ENCODE peak calls at places on chromosomes 11 and 22, in five cellular contexts. N, K, Y, M and T are unnamed samples.

GRCh38 chr11:2528301-2529050 is 83.7 kb downstream of the KCNQ1 start:
- DNase-seq in N (peak), K (peak), Y (no peak), M (no peak), T (peak)

GRCh38 chr22:46936378-46936916 is 174.0 kb downstream of the TBC1D22A start:
- DNase-seq in N (no peak), K (no peak), Y (no peak), M (peak), T (no peak)

GRCh38 chr11:2432171-2432621 is 12.1 kb downstream of the TRPM5 start:
- DNase-seq in N (peak), K (peak), Y (no peak), M (no peak), T (peak)

GRCh38 chr11:125448136-125448535 is 47.9 kb downstream of the FEZ1 start:
- DNase-seq in N (no peak), K (no peak), Y (peak), M (peak), T (no peak)

GRCh38 chr22:49561976-49562375 is 265.7 kb downstream of the BRD1 start:
- DNase-seq in N (no peak), K (peak), Y (no peak), M (no peak), T (no peak)

GRCh38 chr22:32996276-32996675 is 61.9 kb downstream of the SYN3 start:
- DNase-seq in N (no peak), K (no peak), Y (no peak), M (no peak), T (no peak)

GRCh38 chr11:95674669-95675358 is 114.8 kb downstream of the FAM76B start:
- DNase-seq in N (no peak), K (no peak), Y (no peak), M (no peak), T (no peak)

GRCh38 chr11:10909141-10909883 is 51.5 kb upstream of the ZBED5 start:
- DNase-seq in N (no peak), K (no peak), Y (peak), M (no peak), T (no peak)

GRCh38 chr11:47179655-47179991 is 2.9 kb upstream of the ARFGAP2 start:
- DNase-seq in N (no peak), K (no peak), Y (no peak), M (no peak), T (no peak)

GRCh38 chr22:19612866-19613572 is 88.8 kb upstream of the CLDN5 start:
- DNase-seq in N (no peak), K (no peak), Y (no peak), M (no peak), T (no peak)

GRCh38 chr11:123211981-123212380 is 16.9 kb upstream of the CLMP start:
- DNase-seq in N (no peak), K (no peak), Y (no peak), M (no peak), T (no peak)

GRCh38 chr11:45736424-45736823 is 68.5 kb upstream of the SLC35C1 start:
- DNase-seq in N (no peak), K (no peak), Y (peak), M (no peak), T (no peak)

GRCh38 chr11:34633990-34634725 is 13.3 kb downstream of the EHF start:
- DNase-seq in N (no peak), K (no peak), Y (peak), M (no peak), T (no peak)

GRCh38 chr11:121452609-121453150 is at the start of gene SORL1-AS1:
- DNase-seq in N (no peak), K (no peak), Y (no peak), M (no peak), T (no peak)

GRCh38 chr11:17013548-17014320 is 480 bp downstream of the PLEKHA7 start:
- DNase-seq in N (peak), K (no peak), Y (no peak), M (no peak), T (peak)

GRCh38 chr11:3226846-3227567 is 5.2 kb downstream of the MRGPRE start:
- DNase-seq in N (peak), K (no peak), Y (no peak), M (no peak), T (no peak)

GRCh38 chr11:84438565-84438964 is 1152.4 kb upstream of the CCDC90B start:
- DNase-seq in N (no peak), K (no peak), Y (no peak), M (no peak), T (no peak)

GRCh38 chr22:32583921-32584335 is 109.3 kb downstream of the FBXO7 start:
- DNase-seq in N (no peak), K (no peak), Y (no peak), M (no peak), T (no peak)

GRCh38 chr22:19357270-19358105 is 66.0 kb upstream of the CLTCL1 start:
- DNase-seq in N (no peak), K (no peak), Y (no peak), M (peak), T (no peak)

GRCh38 chr11:65452806-65453490 is 30.4 kb downstream of the NEAT1 start:
- DNase-seq in N (no peak), K (peak), Y (peak), M (no peak), T (no peak)

GRCh38 chr11:16985297-16985696 is 28.9 kb downstream of the PLEKHA7 start:
- DNase-seq in N (no peak), K (no peak), Y (no peak), M (no peak), T (no peak)

GRCh38 chr22:48417143-48418070 is 1410.3 kb downstream of the BRD1 start:
- DNase-seq in N (no peak), K (peak), Y (no peak), M (no peak), T (peak)

GRCh38 chr11:79129702-79130101 is 311.1 kb downstream of the TENM4 start:
- DNase-seq in N (no peak), K (no peak), Y (no peak), M (no peak), T (no peak)

GRCh38 chr11:112694244-112694643 is 267.0 kb upstream of the NCAM1 start:
- DNase-seq in N (no peak), K (no peak), Y (peak), M (no peak), T (no peak)

GRCh38 chr11:30855383-30856006 is 269.3 kb upstream of the MPPED2 start:
- DNase-seq in N (no peak), K (no peak), Y (peak), M (peak), T (no peak)

GRCh38 chr22:25903294-25903693 is 161.3 kb downstream of the MYO18B start:
- DNase-seq in N (no peak), K (no peak), Y (no peak), M (no peak), T (no peak)

GRCh38 chr11:88293931-88294330 is 43.6 kb downstream of the CTSC start:
- DNase-seq in N (no peak), K (no peak), Y (no peak), M (no peak), T (no peak)

GRCh38 chr22:33984741-33985287 is 64.5 kb upstream of the LARGE1 start:
- DNase-seq in N (no peak), K (no peak), Y (no peak), M (no peak), T (no peak)

GRCh38 chr11:101010899-101011298 is 118.7 kb downstream of the PGR start:
- DNase-seq in N (no peak), K (no peak), Y (peak), M (no peak), T (no peak)

GRCh38 chr11:43580735-43581369 is 99.7 kb upstream of the HSD17B12 start:
- DNase-seq in N (no peak), K (no peak), Y (no peak), M (no peak), T (no peak)

GRCh38 chr11:77424639-77425038 is 49.3 kb downstream of the PAK1 start:
- DNase-seq in N (no peak), K (no peak), Y (no peak), M (no peak), T (no peak)

GRCh38 chr11:114787126-114787525 is 108.8 kb downstream of the NXPE2 start:
- DNase-seq in N (no peak), K (no peak), Y (no peak), M (no peak), T (no peak)

GRCh38 chr11:119342362-119343130 is 1.9 kb upstream of the C1QTNF5 start:
- DNase-seq in N (no peak), K (no peak), Y (no peak), M (no peak), T (no peak)

GRCh38 chr11:130474637-130475400 is 26.4 kb downstream of the ADAMTS15 start:
- DNase-seq in N (no peak), K (no peak), Y (no peak), M (no peak), T (no peak)

GRCh38 chr11:130598433-130598832 is 150.0 kb downstream of the ADAMTS15 start:
- DNase-seq in N (no peak), K (no peak), Y (no peak), M (no peak), T (no peak)

GRCh38 chr22:47423861-47424820 is 661.7 kb downstream of the TBC1D22A start:
- DNase-seq in N (no peak), K (no peak), Y (no peak), M (no peak), T (no peak)

GRCh38 chr11:19350093-19350665 is 109.4 kb upstream of the E2F8 start:
- DNase-seq in N (no peak), K (no peak), Y (no peak), M (no peak), T (no peak)